ENCODE peak calls at places on chromosomes 3 and 15, in four cellular contexts. S, C, Y and V are unnamed samples.

GRCh38 chr15:90681480-90681879 is 35.7 kb upstream of the BLM start:
- DNase-seq in C (peak; percentile 89), Y (no peak), S (no peak), V (peak; percentile 92)

GRCh38 chr3:12049675-12050074 is 45.5 kb downstream of the SYN2 start:
- DNase-seq in Y (no peak), C (peak; percentile 28), S (peak; percentile 49), V (peak; percentile 45)

GRCh38 chr15:52112203-52112750 is 298 bp downstream of the BCL2L10 start:
- DNase-seq in Y (no peak), C (no peak), S (peak; percentile 72), V (peak; percentile 45)

GRCh38 chr3:117837391-117837790 is 1127.8 kb downstream of the TUSC7 start:
- DNase-seq in Y (no peak), S (no peak), C (no peak), V (no peak)

GRCh38 chr15:45186771-45187577 is 792 bp downstream of the SHF start:
- DNase-seq in C (no peak), S (peak; percentile 74), Y (peak; percentile 28), V (no peak)

GRCh38 chr3:188939799-188940198 is 232.0 kb upstream of the TPRG1 start:
- DNase-seq in Y (no peak), C (no peak), S (no peak), V (no peak)

GRCh38 chr3:58521002-58521670 is 15.9 kb downstream of the ACOX2 start:
- DNase-seq in Y (peak; percentile 81), C (no peak), S (no peak), V (peak; percentile 36)

GRCh38 chr3:7263347-7264195 is 402.7 kb downstream of the GRM7 start:
- DNase-seq in S (no peak), C (no peak), Y (no peak), V (no peak)

GRCh38 chr3:155941354-155941753 is 70.9 kb downstream of the GMPS start:
- DNase-seq in S (no peak), C (no peak), Y (no peak), V (no peak)

GRCh38 chr3:71859128-71859519 is 74.2 kb upstream of the PROK2 start:
- DNase-seq in C (peak; percentile 6), S (peak; percentile 72), Y (peak; percentile 16), V (peak; percentile 34)

GRCh38 chr3:114558271-114558670 is 264.4 kb downstream of the TIGIT start:
- DNase-seq in S (no peak), C (peak; percentile 26), Y (no peak), V (peak; percentile 71)

GRCh38 chr3:189236352-189236751 is 64.6 kb downstream of the TPRG1 start:
- DNase-seq in C (no peak), Y (no peak), S (no peak), V (no peak)

GRCh38 chr3:70856414-70857162 is 544.1 kb upstream of the MDFIC2 start:
- DNase-seq in C (peak; percentile 90), S (no peak), Y (no peak), V (peak; percentile 94)

GRCh38 chr3:65170357-65171090 is 482.7 kb upstream of the ADAMTS9 start:
- DNase-seq in Y (no peak), S (peak; percentile 62), C (peak; percentile 96), V (peak; percentile 83)

GRCh38 chr3:186640473-186640818 is 247 bp downstream of the FETUB start:
- DNase-seq in C (no peak), Y (no peak), S (peak; percentile 37), V (peak; percentile 75)

GRCh38 chr3:169659096-169659521 is 4.4 kb downstream of the MECOM start:
- DNase-seq in C (peak; percentile 43), S (peak; percentile 62), Y (no peak), V (no peak)

GRCh38 chr3:169661567-169662214 is 1.8 kb downstream of the MECOM start:
- DNase-seq in C (peak; percentile 51), Y (no peak), S (peak; percentile 43), V (peak; percentile 63)

GRCh38 chr3:169662215-169663070 is 1.1 kb downstream of the MECOM start:
- DNase-seq in S (peak; percentile 90), C (peak; percentile 82), Y (peak; percentile 66), V (peak; percentile 83)

GRCh38 chr3:169659858-169660614 is 3.5 kb downstream of the MECOM start:
- DNase-seq in Y (no peak), C (no peak), S (peak; percentile 71), V (no peak)

GRCh38 chr3:169660709-169661566 is 2.6 kb downstream of the MECOM start:
- DNase-seq in Y (no peak), S (peak; percentile 53), C (peak; percentile 78), V (peak; percentile 50)
- TF ChIP-seq EZH2 in Y (no peak), S (peak; percentile 80), C (peak; percentile 14), V (no peak)

GRCh38 chr3:197206913-197207312 is 91.5 kb downstream of the DLG1 start:
- DNase-seq in C (no peak), S (no peak), Y (peak; percentile 53), V (no peak)

GRCh38 chr3:197203714-197204146 is 94.7 kb downstream of the DLG1 start:
- DNase-seq in S (peak; percentile 70), C (no peak), Y (no peak), V (no peak)

GRCh38 chr3:197204729-197205128 is 93.7 kb downstream of the DLG1 start:
- DNase-seq in C (no peak), Y (no peak), S (no peak), V (no peak)

GRCh38 chr3:197202694-197203093 is 95.7 kb downstream of the DLG1 start:
- DNase-seq in C (no peak), S (no peak), Y (no peak), V (no peak)

GRCh38 chr3:197205265-197205664 is 93.1 kb downstream of the DLG1 start:
- DNase-seq in C (no peak), S (no peak), Y (no peak), V (no peak)
- H4K20me1 ChIP-seq in C (no peaks in the 10 kb centered on the region), S (peaks cover 20% of the 10 kb centered on the region), Y (peaks cover 30% of the 10 kb centered on the region), V (peaks cover 16% of the 10 kb centered on the region)

GRCh38 chr15:39919396-39919739 is 698 bp downstream of the GPR176 start:
- DNase-seq in S (peak; percentile 36), Y (no peak), C (no peak), V (no peak)
- TF ChIP-seq EZH2 in S (no peak), Y (no peak), C (no peak), V (no peak)

DNA sequence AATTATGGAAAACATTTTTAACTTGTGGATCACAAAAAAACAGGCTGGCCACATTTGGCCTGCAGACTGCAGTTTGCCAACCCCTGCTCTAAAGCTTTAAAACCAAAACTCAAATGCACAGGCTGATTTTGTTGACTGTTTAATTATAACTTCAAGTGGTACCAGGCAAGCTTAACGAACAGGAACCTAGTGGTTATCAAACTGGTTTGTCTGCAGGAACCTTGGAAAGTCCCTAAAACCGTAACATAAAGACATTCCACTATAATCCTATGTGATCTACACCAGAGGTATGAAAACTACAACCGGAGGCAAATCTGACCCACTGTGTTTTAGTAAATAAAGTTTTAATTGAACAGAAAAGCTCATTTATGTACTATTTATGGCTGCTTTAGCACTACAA is 52.4 kb downstream of the TBL1XR1 start:
- DNase-seq in S (no peak), C (no peak), Y (no peak), V (no peak)
- H4K20me1 ChIP-seq in S (peaks cover 85% of the 10 kb centered on the region), C (no peaks in the 10 kb centered on the region), Y (peaks cover 62% of the 10 kb centered on the region), V (peaks cover 17% of the 10 kb centered on the region)

DNA sequence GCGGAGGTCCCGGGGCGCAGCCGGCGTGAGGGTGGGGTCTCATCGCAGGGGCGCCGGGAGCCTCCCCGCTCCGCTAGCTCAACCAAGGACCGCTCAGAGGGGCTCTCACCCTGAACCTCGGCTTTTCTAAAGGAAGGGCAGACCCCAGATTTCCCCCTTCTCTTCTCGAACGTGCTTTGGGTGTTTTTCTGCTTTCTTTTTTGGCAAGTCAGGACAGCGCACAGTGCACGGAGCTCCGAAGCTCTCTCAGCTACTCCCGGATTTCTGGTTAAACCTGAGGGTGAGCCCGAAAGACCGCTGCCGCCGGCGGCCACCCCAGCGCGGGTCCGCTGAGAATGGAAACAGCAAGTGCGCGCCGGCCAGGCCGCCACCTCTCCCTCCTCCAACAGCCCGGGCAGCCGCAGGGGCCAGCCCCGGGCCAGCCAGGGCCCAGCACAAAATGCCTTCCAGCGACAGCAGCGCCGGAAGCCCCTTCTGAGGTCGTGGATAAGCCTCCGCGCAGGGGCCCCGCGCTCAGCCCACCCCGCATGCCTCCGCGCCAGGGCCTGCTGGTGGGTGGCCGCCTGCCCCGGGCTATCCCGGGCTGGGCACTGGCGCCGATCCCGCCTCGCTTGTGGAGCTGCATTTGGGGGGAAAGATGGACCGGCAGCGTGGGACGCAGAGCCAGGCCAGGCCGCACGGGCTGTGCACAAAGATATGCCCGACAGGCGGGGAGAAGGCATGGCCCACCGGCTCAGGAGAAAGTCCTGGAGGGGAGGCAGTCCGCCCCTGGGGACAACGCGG is 8.2 kb upstream of the OCA2 start:
- DNase-seq in C (peak; percentile 39), Y (no peak), S (peak; percentile 63), V (peak; percentile 48)
- TF ChIP-seq EZH2 in C (no peak), Y (no peak), S (peak; percentile 80), V (no peak)

GRCh38 chr3:123481071-123481470 is 32.2 kb upstream of the ADCY5 start:
- DNase-seq in Y (no peak), S (no peak), C (no peak), V (no peak)
- H4K20me1 ChIP-seq in Y (no peaks in the 10 kb centered on the region), S (no peaks in the 10 kb centered on the region), C (no peaks in the 10 kb centered on the region), V (no peaks in the 10 kb centered on the region)

DNA sequence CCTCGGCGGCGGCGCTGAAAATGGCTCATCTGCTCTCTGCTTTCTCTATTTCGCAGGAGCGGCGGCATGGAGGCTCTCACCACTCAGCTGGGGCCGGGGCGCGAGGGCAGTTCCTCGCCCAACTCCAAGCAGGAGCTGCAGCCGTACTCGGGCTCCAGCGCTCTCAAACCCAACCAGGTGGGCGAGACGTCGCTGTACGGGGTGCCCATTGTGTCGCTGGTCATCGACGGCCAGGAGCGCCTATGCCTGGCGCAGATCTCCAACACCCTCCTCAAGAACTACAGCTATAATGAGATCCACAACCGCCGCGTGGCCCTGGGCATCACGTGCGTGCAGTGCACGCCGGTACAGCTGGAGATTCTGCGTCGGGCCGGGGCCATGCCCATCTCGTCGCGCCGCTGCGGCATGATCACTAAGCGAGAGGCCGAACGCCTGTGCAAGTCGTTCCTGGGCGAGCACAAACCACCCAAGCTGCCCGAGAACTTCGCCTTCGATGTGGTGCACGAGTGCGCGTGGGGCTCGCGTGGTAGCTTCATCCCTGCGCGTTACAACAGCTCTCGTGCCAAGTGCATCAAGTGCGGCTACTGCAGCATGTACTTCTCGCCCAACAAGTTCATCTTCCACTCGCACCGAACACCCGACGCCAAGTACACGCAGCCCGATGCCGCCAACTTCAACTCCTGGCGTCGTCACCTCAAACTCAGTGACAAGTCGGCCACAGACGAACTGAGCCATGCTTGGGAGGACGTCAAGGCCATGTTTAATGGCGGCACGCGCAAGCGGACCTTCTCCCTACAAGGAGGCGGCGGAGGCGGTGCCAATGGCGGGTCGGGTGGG is 789 bp downstream of the SKOR1 start:
- DNase-seq in S (peak; percentile 64), Y (no peak), C (no peak), V (no peak)
- TF ChIP-seq EZH2 in S (peak; percentile 94), Y (no peak), C (peak; percentile 99), V (no peak)

DNA sequence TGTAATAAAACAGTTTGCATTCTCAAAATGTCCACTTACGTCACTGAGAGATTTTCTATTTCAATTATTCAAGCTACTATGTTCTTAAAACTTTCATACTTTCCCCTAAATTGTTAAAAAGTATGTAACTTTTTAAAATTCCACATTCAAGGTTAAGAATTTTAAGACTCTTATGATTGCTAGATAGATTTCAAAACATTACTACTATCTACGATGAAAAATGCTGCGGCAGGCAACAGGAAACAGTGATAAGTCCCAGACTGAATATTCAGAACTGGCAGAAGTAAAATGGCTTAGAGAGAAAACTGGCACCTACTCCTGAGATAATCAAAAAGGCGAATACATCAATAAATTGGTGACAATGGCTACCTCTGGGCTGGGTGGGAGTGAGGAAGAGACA is 16.2 kb downstream of the ATP13A3 start:
- DNase-seq in S (no peak), C (no peak), Y (no peak), V (no peak)
- H4K20me1 ChIP-seq in S (peaks cover 31% of the 10 kb centered on the region), C (peaks cover 6% of the 10 kb centered on the region), Y (peaks cover 48% of the 10 kb centered on the region), V (peaks cover 5% of the 10 kb centered on the region)